ENCODE peak calls at places on chromosomes 5 and 9, in four cellular contexts. B, G, S and M are unnamed samples.

GRCh38 chr9:105053209-105053652 is 125.3 kb upstream of the ABCA1 start:
- DNase-seq in B (no peak), G (no peak), S (peak), M (peak)

GRCh38 chr9:136403538-136403914 is 3.6 kb upstream of the SNAPC4 start:
- DNase-seq in B (no peak), G (no peak), S (no peak), M (peak)

GRCh38 chr5:125181159-125181558 is 434.7 kb upstream of the ZNF608 start:
- DNase-seq in B (no peak), G (no peak), S (no peak), M (no peak)

GRCh38 chr9:113461285-113461684 is 2.2 kb upstream of the RGS3 start:
- DNase-seq in B (no peak), G (no peak), S (no peak), M (no peak)

GRCh38 chr9:116941266-116941665 is 254.2 kb downstream of the TRIM32 start:
- DNase-seq in B (no peak), G (no peak), S (no peak), M (no peak)

GRCh38 chr5:178310130-178310865 is 77.7 kb upstream of the PHYKPL start:
- DNase-seq in B (peak), G (no peak), S (peak), M (no peak)

GRCh38 chr5:93920956-93921355 is 179.6 kb upstream of the POU5F2 start:
- DNase-seq in B (no peak), G (no peak), S (no peak), M (no peak)

GRCh38 chr5:124744170-124744911 is 2.1 kb downstream of the ZNF608 start:
- DNase-seq in B (no peak), G (no peak), S (peak), M (no peak)

GRCh38 chr9:124263800-124264426 is 6.2 kb downstream of the NEK6 start:
- DNase-seq in B (no peak), G (no peak), S (no peak), M (no peak)

GRCh38 chr9:34072868-34073590 is 24.3 kb upstream of the UBAP2 start:
- DNase-seq in B (peak), G (no peak), S (no peak), M (no peak)

GRCh38 chr9:7756088-7756487 is 43.5 kb downstream of the DMAC1 start:
- DNase-seq in B (no peak), G (no peak), S (no peak), M (no peak)

GRCh38 chr9:34343090-34343489 is 13.7 kb downstream of the NUDT2 start:
- DNase-seq in B (peak), G (no peak), S (peak), M (no peak)

GRCh38 chr9:16828335-16829281 is 41.9 kb downstream of the BNC2 start:
- DNase-seq in B (no peak), G (peak), S (peak), M (no peak)